ENCODE peak calls at places on chromosomes 16 and 17, in four cellular contexts. S is GM04504, A is neural crest cell, M is A549. T is an unnamed sample.

GRCh38 chr16:75491876-75492275 is 3.4 kb downstream of the CHST6 start:
- DNase-seq in S (no peak), A (no peak), M (peak; percentile 41), T (peak; percentile 72)

GRCh38 chr16:71626018-71626857 is at the start of gene MARVELD3:
- DNase-seq in S (no peak), A (no peak), M (no peak), T (no peak)

GRCh38 chr17:50114849-50115357 is 15.1 kb downstream of the SAMD14 start:
- DNase-seq in S (no peak), A (peak; percentile 36), M (peak; percentile 82), T (peak; percentile 50)

GRCh38 chr16:80986557-80986956 is 20.1 kb downstream of the CMC2 start:
- DNase-seq in S (no peak), A (no peak), M (no peak), T (no peak)

GRCh38 chr17:47762733-47763132 is 29.7 kb downstream of the TBX21 start:
- DNase-seq in S (no peak), A (no peak), M (no peak), T (no peak)

GRCh38 chr17:13940858-13941665 is 128.2 kb upstream of the COX10 start:
- DNase-seq in S (no peak), A (no peak), M (peak; percentile 78), T (no peak)

GRCh38 chr17:49132699-49133364 is at the start of gene B4GALNT2:
- DNase-seq in S (no peak), A (peak; percentile 9), M (peak; percentile 28), T (no peak)

GRCh38 chr17:78745407-78746088 is 36.5 kb downstream of the CYTH1 start:
- DNase-seq in S (no peak), A (peak; percentile 29), M (peak; percentile 55), T (peak; percentile 61)

GRCh38 chr17:50507871-50508572 is at the start of gene MYCBPAP:
- DNase-seq in S (peak; percentile 38), A (peak; percentile 70), M (peak; percentile 83), T (peak; percentile 49)

GRCh38 chr16:1651509-1652342 is 26.4 kb upstream of the JPT2 start:
- DNase-seq in S (no peak), A (peak; percentile 8), M (no peak), T (no peak)

GRCh38 chr17:42472709-42473521 is 14.2 kb downstream of the ATP6V0A1 start:
- DNase-seq in S (peak; percentile 73), A (no peak), M (peak; percentile 45), T (no peak)

GRCh38 chr16:29674188-29674587 is 4.8 kb upstream of the QPRT start:
- DNase-seq in S (peak; percentile 22), A (no peak), M (no peak), T (no peak)

GRCh38 chr17:14359251-14359939 is 58.5 kb downstream of the HS3ST3B1 start:
- DNase-seq in S (no peak), A (no peak), M (no peak), T (no peak)

GRCh38 chr17:45296003-45296832 is 20.6 kb downstream of the MAP3K14 start:
- DNase-seq in S (no peak), A (no peak), M (no peak), T (no peak)

GRCh38 chr17:63842173-63842539 is 329 bp downstream of the SMARCD2 start:
- DNase-seq in S (no peak), A (peak; percentile 37), M (no peak), T (peak; percentile 43)

GRCh38 chr17:15185625-15185991 is 79.5 kb downstream of the PMP22 start:
- DNase-seq in S (peak; percentile 62), A (no peak), M (peak; percentile 16), T (no peak)

GRCh38 chr17:10183931-10184930 is 14.2 kb downstream of the GAS7 start:
- DNase-seq in S (no peak), A (no peak), M (no peak), T (no peak)

GRCh38 chr16:3458278-3458851 is 14.9 kb downstream of the NAA60 start:
- DNase-seq in S (no peak), A (no peak), M (peak; percentile 22), T (peak; percentile 22)

GRCh38 chr16:7270006-7270405 is 62.6 kb upstream of the RBFOX1 start:
- DNase-seq in S (no peak), A (no peak), M (no peak), T (no peak)

GRCh38 chr16:48383877-48384304 is 1.3 kb downstream of the SIAH1 start:
- DNase-seq in S (peak; percentile 39), A (no peak), M (peak; percentile 31), T (no peak)

GRCh38 chr16:86888240-86889044 is 310.1 kb downstream of the FOXL1 start:
- DNase-seq in S (no peak), A (no peak), M (peak; percentile 56), T (no peak)

T was measured in HAP-1.